ENCODE peak calls at places on chromosomes 5 and 9, in four cellular contexts. B is A549, H is K562, X is HepG2. D is an unnamed sample.

GRCh38 chr9:117091529-117091928 is 323.3 kb downstream of the ASTN2 start:
- DNase-seq in B (no peak), H (no peak), X (no peak), D (no peak)

GRCh38 chr5:80238778-80239679 is 16.8 kb downstream of the SERINC5 start:
- DNase-seq in B (no peak), H (no peak), X (no peak), D (no peak)

GRCh38 chr5:95925345-95925744 is 36.3 kb downstream of the ELL2 start:
- DNase-seq in B (no peak), H (no peak), X (no peak), D (no peak)

GRCh38 chr5:114726126-114726525 is 364.3 kb downstream of the KCNN2 start:
- DNase-seq in B (no peak), H (no peak), X (no peak), D (no peak)

GRCh38 chr9:85716031-85716877 is 25.5 kb downstream of the AGTPBP1 start:
- DNase-seq in B (no peak), H (peak), X (no peak), D (peak)

GRCh38 chr5:160923927-160924705 is 72.1 kb upstream of the ATP10B start:
- DNase-seq in B (no peak), H (no peak), X (peak), D (no peak)

GRCh38 chr5:176748967-176749935 is 61.1 kb upstream of the UNC5A start:
- DNase-seq in B (no peak), H (no peak), X (no peak), D (no peak)

GRCh38 chr9:33131505-33132248 is 35.5 kb downstream of the B4GALT1 start:
- DNase-seq in B (no peak), H (no peak), X (peak), D (no peak)

GRCh38 chr5:170378740-170379139 is 10.4 kb downstream of the KCNMB1 start:
- DNase-seq in B (no peak), H (no peak), X (no peak), D (no peak)

GRCh38 chr5:128844354-128844923 is 120.8 kb upstream of the SLC27A6 start:
- DNase-seq in B (peak), H (no peak), X (no peak), D (no peak)

GRCh38 chr9:33446507-33447403 is 638 bp downstream of the AQP3 start:
- DNase-seq in B (peak), H (peak), X (peak), D (peak)

GRCh38 chr9:82621446-82621845 is 441.5 kb downstream of the RASEF start:
- DNase-seq in B (no peak), H (no peak), X (no peak), D (no peak)

GRCh38 chr9:4934976-4935672 is 49.9 kb upstream of the JAK2 start:
- DNase-seq in B (no peak), H (no peak), X (no peak), D (no peak)

GRCh38 chr9:109181284-109181683 is 14.2 kb upstream of the FRRS1L start:
- DNase-seq in B (no peak), H (no peak), X (no peak), D (peak)

GRCh38 chr9:129640086-129640870 is 1.7 kb downstream of the ASB6 start:
- DNase-seq in B (no peak), H (no peak), X (no peak), D (no peak)

GRCh38 chr5:138603521-138603920 is 28.3 kb upstream of the HSPA9 start:
- DNase-seq in B (no peak), H (no peak), X (no peak), D (peak)

GRCh38 chr5:51187953-51188591 is 195.2 kb upstream of the ISL1 start:
- DNase-seq in B (no peak), H (no peak), X (no peak), D (no peak)

GRCh38 chr5:60436518-60436917 is 263.4 kb downstream of the DEPDC1B start:
- DNase-seq in B (no peak), H (no peak), X (no peak), D (peak)

GRCh38 chr9:122379340-122379739 is 8.5 kb downstream of the PTGS1 start:
- DNase-seq in B (peak), H (peak), X (no peak), D (no peak)

GRCh38 chr5:143213231-143213850 is 190.1 kb downstream of the NR3C1 start:
- DNase-seq in B (no peak), H (no peak), X (no peak), D (no peak)

GRCh38 chr9:20044686-20045085 is 255.8 kb upstream of the SLC24A2 start:
- DNase-seq in B (no peak), H (no peak), X (no peak), D (no peak)
- TF ChIP-seq POLR2AphosphoS2 in B (no peak), H (no peak), X (no peak), D (no peak)

DNA sequence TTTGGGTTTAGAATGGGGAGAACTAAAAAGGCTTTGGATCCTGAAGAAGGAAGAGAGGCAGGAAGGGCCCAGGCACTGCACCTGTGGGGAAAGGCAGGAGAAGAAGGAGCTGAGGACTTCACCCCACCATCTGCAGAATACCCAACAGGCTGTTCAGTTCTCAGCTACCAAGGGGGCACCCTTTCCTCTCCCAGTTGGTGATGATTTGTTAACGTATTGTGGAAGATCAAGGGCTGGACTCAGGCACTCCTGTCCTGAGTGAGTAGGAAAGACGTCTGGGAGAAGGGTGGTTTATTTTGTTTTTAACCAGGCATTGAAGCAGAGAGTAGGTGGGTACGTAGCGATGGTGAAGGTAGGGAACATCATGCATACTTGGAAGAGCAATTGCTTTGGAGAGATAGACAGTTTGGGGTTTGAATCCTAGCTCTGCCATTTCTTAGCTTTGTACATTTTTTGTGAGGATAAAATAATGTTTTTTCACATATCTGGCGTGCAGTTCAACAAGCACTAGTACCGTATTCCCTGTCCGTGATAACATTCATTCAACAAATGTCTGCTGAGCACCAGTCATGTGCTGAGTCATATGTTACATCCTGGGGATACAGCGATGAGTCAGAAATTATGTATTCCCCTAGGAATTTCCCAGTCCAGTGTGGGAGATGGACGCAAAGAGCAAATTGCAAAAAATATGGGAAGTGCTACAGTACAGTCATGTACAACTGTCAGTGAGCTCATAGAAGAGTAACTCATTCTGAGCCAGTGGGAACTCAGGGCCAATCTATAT is 2.1 kb downstream of the MSANTD3 start:
- DNase-seq in B (peak), H (no peak), X (peak), D (no peak)
- TF ChIP-seq POLR2AphosphoS2 in B (no peak), H (no peak), X (no peak), D (no peak)

DNA sequence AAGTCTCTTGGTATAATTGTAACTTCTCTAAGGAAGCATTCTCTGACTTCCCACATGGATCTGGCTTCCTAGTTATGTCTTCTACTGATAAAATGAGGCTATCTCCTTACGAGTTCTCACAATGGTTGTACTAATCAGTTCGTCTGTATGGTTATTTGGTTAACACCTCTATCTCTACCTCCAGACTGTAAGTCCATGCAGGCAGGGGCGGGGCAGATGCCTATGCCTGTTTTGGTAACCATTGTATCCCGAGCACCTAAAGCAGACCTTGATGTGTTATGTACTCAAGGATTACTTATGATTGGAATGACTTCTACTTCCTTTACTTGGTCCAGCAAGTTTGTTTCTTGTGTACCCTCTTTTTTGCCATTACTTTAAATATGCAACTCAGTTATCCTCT is 125.0 kb upstream of the PITX1 start:
- DNase-seq in B (no peak), H (peak), X (peak), D (no peak)
- TF ChIP-seq POLR2AphosphoS2 in B (no peak), H (no peak), X (no peak), D (no peak)

GRCh38 chr9:91301161-91301560 is 60.6 kb downstream of the AUH start:
- DNase-seq in B (no peak), H (no peak), X (no peak), D (no peak)

GRCh38 chr9:91306261-91306660 is 55.5 kb downstream of the AUH start:
- DNase-seq in B (no peak), H (no peak), X (no peak), D (no peak)

GRCh38 chr9:91303741-91304140 is 58.0 kb downstream of the AUH start:
- DNase-seq in B (no peak), H (no peak), X (no peak), D (no peak)

GRCh38 chr9:91305596-91305995 is 56.1 kb downstream of the AUH start:
- DNase-seq in B (no peak), H (no peak), X (no peak), D (no peak)

GRCh38 chr9:91302831-91303230 is 58.9 kb downstream of the AUH start:
- DNase-seq in B (peak), H (no peak), X (peak), D (no peak)
- TF ChIP-seq POLR2AphosphoS2 in B (no peak), H (no peak), X (no peak), D (no peak)